ENCODE peak calls at places on chromosomes 5 and 9, in six cellular contexts. L is transverse colon, P is tibial nerve, N is sigmoid colon, M is suprapubic skin, U is H1. W is an unnamed sample.

GRCh38 chr5:139863855-139864558 is 68.4 kb downstream of the PSD2 start:
- DNase-seq in L (peak), P (peak), N (peak), M (no peak), U (peak), W (peak)

GRCh38 chr9:86281577-86282076 is 711 bp downstream of the ISCA1 start:
- DNase-seq in L (peak), P (no peak), N (no peak), M (no peak), U (no peak), W (no peak)

GRCh38 chr9:127905788-127906191 is 6.4 kb upstream of the ST6GALNAC6 start:
- DNase-seq in L (peak), P (no peak), N (no peak), M (no peak), U (no peak), W (peak)

GRCh38 chr5:111583761-111584203 is 71.4 kb upstream of the STARD4 start:
- DNase-seq in L (no peak), P (no peak), N (no peak), M (no peak), U (no peak), W (no peak)

GRCh38 chr9:128921881-128922763 is 1.3 kb downstream of the PHYHD1 start:
- DNase-seq in L (peak), P (peak), N (peak), M (no peak), U (peak), W (peak)

GRCh38 chr5:9739135-9739534 is 109.0 kb upstream of the TAS2R1 start:
- DNase-seq in L (no peak), P (no peak), N (no peak), M (no peak), U (no peak), W (no peak)

GRCh38 chr9:126513159-126514036 is 100.3 kb upstream of the LMX1B start:
- DNase-seq in L (no peak), P (no peak), N (no peak), M (peak), U (no peak), W (peak)

GRCh38 chr5:146912874-146913273 is 34.3 kb upstream of the PPP2R2B start:
- DNase-seq in L (no peak), P (no peak), N (no peak), M (no peak), U (no peak), W (no peak)

GRCh38 chr5:114176356-114176755 is 185.5 kb upstream of the KCNN2 start:
- DNase-seq in L (no peak), P (no peak), N (no peak), M (no peak), U (no peak), W (no peak)

GRCh38 chr5:109409061-109409843 is 522 bp downstream of the PJA2 start:
- DNase-seq in L (peak), P (peak), N (peak), M (peak), U (peak), W (peak)

GRCh38 chr9:125470767-125471580 is 209.3 kb downstream of the GAPVD1 start:
- DNase-seq in L (no peak), P (no peak), N (no peak), M (no peak), U (no peak), W (no peak)

GRCh38 chr5:64947031-64947430 is 178.3 kb downstream of the CWC27 start:
- DNase-seq in L (no peak), P (no peak), N (no peak), M (no peak), U (no peak), W (no peak)

GRCh38 chr9:114804504-114804903 is 1.3 kb downstream of the TNFSF15 start:
- DNase-seq in L (peak), P (no peak), N (no peak), M (no peak), U (no peak), W (no peak)

GRCh38 chr5:178403956-178404600 is 171.5 kb upstream of the PHYKPL start:
- DNase-seq in L (no peak), P (no peak), N (peak), M (peak), U (no peak), W (no peak)

GRCh38 chr5:114524221-114524620 is 162.4 kb downstream of the KCNN2 start:
- DNase-seq in L (no peak), P (no peak), N (no peak), M (no peak), U (no peak), W (no peak)

GRCh38 chr5:111461261-111461671 is 51.1 kb downstream of the STARD4 start:
- DNase-seq in L (no peak), P (no peak), N (no peak), M (no peak), U (peak), W (no peak)

GRCh38 chr9:131539223-131539923 is 6.0 kb upstream of the PRRT1B start:
- DNase-seq in L (no peak), P (no peak), N (no peak), M (no peak), U (no peak), W (no peak)

GRCh38 chr9:113042884-113043657 is 13.5 kb downstream of the ZFP37 start:
- DNase-seq in L (no peak), P (no peak), N (no peak), M (no peak), U (no peak), W (no peak)

GRCh38 chr9:93577045-93577939 is 908 bp downstream of the PHF2 start:
- DNase-seq in L (peak), P (no peak), N (no peak), M (peak), U (no peak), W (peak)

GRCh38 chr5:139377226-139377625 is 5.9 kb downstream of the SLC23A1 start:
- DNase-seq in L (peak), P (no peak), N (peak), M (peak), U (no peak), W (no peak)

GRCh38 chr5:115389799-115390382 is 93.4 kb upstream of the CCDC112 start:
- DNase-seq in L (no peak), P (no peak), N (no peak), M (no peak), U (peak), W (peak)

GRCh38 chr5:44329716-44330115 is 59.5 kb downstream of the FGF10 start:
- DNase-seq in L (no peak), P (no peak), N (no peak), M (no peak), U (no peak), W (no peak)

GRCh38 chr9:92686954-92687353 is 17.0 kb upstream of the IPPK start:
- DNase-seq in L (no peak), P (no peak), N (no peak), M (no peak), U (peak), W (no peak)

GRCh38 chr5:149667084-149667826 is 62.9 kb upstream of the PPARGC1B start:
- DNase-seq in L (peak), P (no peak), N (no peak), M (no peak), U (peak), W (no peak)

GRCh38 chr5:95631991-95632675 is 12.2 kb downstream of the GPR150 start:
- DNase-seq in L (peak), P (no peak), N (no peak), M (no peak), U (no peak), W (peak)

DNA sequence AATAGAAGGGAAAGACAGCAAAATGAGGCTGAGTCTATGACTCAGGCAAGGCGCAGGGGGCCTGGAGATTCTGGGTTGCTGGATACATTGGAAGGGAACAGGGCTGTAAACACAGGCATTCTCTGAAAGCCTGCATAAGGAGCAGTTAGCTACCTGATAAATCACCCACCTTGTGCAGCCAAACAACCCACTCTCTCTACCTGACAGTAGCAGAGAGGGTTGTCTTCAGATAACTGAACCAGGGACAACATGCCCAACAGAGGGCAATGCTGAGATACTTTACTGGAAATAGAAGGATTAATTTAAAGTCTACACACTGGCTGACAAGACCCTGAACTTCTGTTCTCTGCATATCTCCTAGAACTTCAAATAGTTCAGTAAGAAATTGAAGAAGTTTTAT is 161.6 kb downstream of the KCTD16 start:
- DNase-seq in L (no peak), P (no peak), N (no peak), M (no peak), U (no peak), W (no peak)
- TF ChIP-seq CTCF in L (no peak), P (no peak), N (no peak), M (no peak), U (no peak), W (no peak)

GRCh38 chr5:131634996-131635754 is at the start of gene RAPGEF6:
- DNase-seq in L (peak), P (peak), N (peak), M (peak), U (peak), W (peak)
- TF ChIP-seq POLR2A in L (peak), P (peak), N (peak), M (peak), U (peak), W (peak)

GRCh38 chr5:33212900-33213299 is 227.9 kb upstream of the TARS1 start:
- DNase-seq in L (no peak), P (no peak), N (no peak), M (no peak), U (no peak), W (no peak)

GRCh38 chr5:33206962-33207506 is 233.7 kb upstream of the TARS1 start:
- DNase-seq in L (no peak), P (no peak), N (no peak), M (no peak), U (no peak), W (no peak)

GRCh38 chr5:33210983-33211382 is 229.8 kb upstream of the TARS1 start:
- DNase-seq in L (no peak), P (no peak), N (no peak), M (no peak), U (no peak), W (no peak)

GRCh38 chr5:33209252-33209651 is 231.5 kb upstream of the TARS1 start:
- DNase-seq in L (no peak), P (no peak), N (no peak), M (no peak), U (no peak), W (no peak)

DNA sequence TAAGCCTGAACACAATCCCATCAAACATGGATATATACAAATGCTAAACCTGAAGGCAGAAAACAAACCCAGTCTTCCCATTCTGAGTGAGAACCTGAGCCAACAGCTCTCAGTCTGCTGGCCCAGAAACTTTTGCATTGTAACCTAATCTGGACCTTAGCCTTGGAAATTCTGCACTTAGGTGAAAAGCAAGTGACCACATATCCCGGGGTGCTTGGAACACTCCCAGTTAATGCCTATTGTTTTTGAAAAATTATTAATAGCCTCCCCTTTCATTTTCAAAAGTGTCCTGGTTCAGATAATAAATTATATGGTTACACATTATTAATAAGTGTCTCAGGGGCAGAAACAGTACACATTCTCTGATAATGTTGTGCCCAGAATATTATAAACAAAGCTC is 228.3 kb upstream of the TARS1 start:
- DNase-seq in L (no peak), P (no peak), N (no peak), M (no peak), U (no peak), W (no peak)
- TF ChIP-seq EP300 in L (no peak), P (no peak), N (no peak), M (no peak), U (no peak), W (no peak)

GRCh38 chr5:36398137-36398536 is 96.4 kb upstream of the RANBP3L start:
- DNase-seq in L (no peak), P (no peak), N (no peak), M (no peak), U (no peak), W (no peak)
- TF ChIP-seq CTCF in L (no peak), P (peak), N (peak), M (no peak), U (no peak), W (no peak)

GRCh38 chr5:73088026-73088425 is 32.3 kb upstream of the TMEM171 start:
- DNase-seq in L (no peak), P (no peak), N (no peak), M (no peak), U (no peak), W (no peak)
- TF ChIP-seq POLR2A in L (no peak), P (no peak), N (no peak), M (no peak), U (no peak), W (no peak)

DNA sequence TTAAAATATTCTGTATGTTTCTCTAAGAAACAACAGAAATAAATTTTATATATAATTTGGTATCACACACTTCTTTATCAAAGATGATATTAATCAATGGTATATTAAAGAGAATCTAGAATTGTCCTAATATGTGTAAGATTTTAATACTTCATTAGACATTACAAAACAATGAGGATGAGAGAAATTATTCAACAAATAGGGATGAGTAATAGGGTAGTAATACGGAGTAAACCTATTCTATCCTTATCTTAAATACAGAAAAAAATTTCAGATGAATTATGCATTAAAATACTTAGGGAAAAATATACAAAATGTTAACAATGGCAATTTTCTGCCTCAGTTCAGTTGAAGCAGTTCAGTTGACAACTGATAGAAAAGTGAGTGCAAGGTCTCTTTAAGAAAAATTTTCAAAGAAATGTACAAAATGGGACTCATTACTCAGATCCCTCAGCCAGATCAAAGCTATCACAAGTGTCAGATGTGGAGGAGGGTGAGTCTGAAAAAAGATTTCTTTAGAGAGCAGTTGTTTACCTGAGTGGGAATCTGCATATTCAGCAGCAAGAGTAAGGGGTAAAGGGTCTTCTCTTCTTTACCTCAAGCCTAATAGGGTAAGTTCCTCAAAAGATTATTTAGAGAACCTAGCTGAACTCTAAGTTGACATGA is 56.7 kb upstream of the GCNT4 start:
- DNase-seq in L (no peak), P (no peak), N (no peak), M (no peak), U (no peak), W (no peak)
- TF ChIP-seq EP300 in L (no peak), P (no peak), N (no peak), M (no peak), U (no peak), W (no peak)

GRCh38 chr5:124021066-124021641 is 509.2 kb downstream of the CSNK1G3 start:
- DNase-seq in L (no peak), P (no peak), N (no peak), M (no peak), U (no peak), W (no peak)
- TF ChIP-seq CTCF in L (no peak), P (no peak), N (no peak), M (no peak), U (no peak), W (no peak)

GRCh38 chr5:134370306-134370870 is 981 bp upstream of the UBE2B start:
- DNase-seq in L (no peak), P (no peak), N (no peak), M (no peak), U (no peak), W (no peak)

GRCh38 chr5:134374234-134374633 is 2.9 kb downstream of the UBE2B start:
- DNase-seq in L (no peak), P (no peak), N (no peak), M (no peak), U (no peak), W (no peak)

GRCh38 chr5:134365604-134366003 is 1.4 kb downstream of the CDKL3 start:
- DNase-seq in L (no peak), P (no peak), N (no peak), M (no peak), U (no peak), W (no peak)

GRCh38 chr5:134371834-134372340 is 518 bp downstream of the UBE2B start:
- DNase-seq in L (peak), P (peak), N (peak), M (peak), U (peak), W (peak)

GRCh38 chr5:134370871-134371833 is at the start of gene UBE2B:
- DNase-seq in L (peak), P (peak), N (peak), M (peak), U (peak), W (peak)
- TF ChIP-seq POLR2A in L (peak), P (peak), N (peak), M (peak), U (peak), W (peak)

GRCh38 chr5:127519527-127519926 is 2.1 kb downstream of the PRRC1 start:
- DNase-seq in L (no peak), P (no peak), N (no peak), M (no peak), U (no peak), W (no peak)

GRCh38 chr5:127518319-127518621 is 830 bp downstream of the PRRC1 start:
- DNase-seq in L (no peak), P (no peak), N (no peak), M (no peak), U (no peak), W (no peak)

GRCh38 chr5:127515693-127516440 is 1.6 kb upstream of the PRRC1 start:
- DNase-seq in L (no peak), P (no peak), N (no peak), M (no peak), U (no peak), W (no peak)

GRCh38 chr5:127517480-127518318 is at the start of gene PRRC1:
- DNase-seq in L (peak), P (peak), N (peak), M (peak), U (peak), W (peak)

DNA sequence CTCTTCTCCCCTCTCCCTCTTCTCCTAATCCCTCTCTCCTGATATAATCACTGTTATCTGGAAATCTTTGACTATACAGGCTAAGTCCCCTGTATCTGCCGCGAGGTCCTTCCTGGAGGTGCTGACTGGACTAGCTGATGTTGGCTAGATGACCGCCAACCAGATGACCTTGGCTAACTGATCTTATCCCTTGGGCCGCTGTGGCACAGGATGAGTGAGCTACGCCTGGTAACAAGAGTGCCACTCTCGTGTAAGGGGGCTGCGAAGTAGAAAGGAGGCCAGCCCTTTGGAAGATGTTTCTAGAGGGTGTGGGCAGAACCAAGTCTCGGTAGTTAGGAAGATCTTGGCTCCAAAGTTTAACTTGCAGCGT is 345 bp upstream of the PRRC1 start:
- DNase-seq in L (no peak), P (no peak), N (peak), M (no peak), U (no peak), W (no peak)
- TF ChIP-seq EP300 in L (no peak), P (no peak), N (no peak), M (no peak), U (no peak), W (no peak)

DNA sequence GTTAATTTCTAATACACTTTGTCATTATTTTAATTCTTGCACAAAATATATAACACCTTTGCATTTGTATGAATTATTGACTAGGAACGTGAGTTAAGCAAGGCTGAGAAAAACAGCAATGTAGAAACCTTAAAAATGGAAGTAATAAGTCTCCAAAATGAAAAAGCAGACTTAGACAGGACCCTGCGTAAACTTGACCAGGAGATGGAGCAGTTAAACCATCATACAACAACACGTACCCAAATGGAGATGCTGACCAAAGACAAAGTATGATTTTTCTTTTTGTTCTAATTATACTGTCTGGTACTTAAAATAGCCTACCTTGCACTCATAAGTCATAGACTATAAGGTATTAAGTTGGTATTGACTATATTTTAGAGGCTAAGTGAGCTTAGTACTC is 34.4 kb downstream of the RAD50 start:
- DNase-seq in L (no peak), P (no peak), N (no peak), M (no peak), U (no peak), W (no peak)
- TF ChIP-seq CTCF in L (no peak), P (no peak), N (no peak), M (no peak), U (no peak), W (no peak)